ENCODE peak calls at places on chromosome 16, in nine cellular contexts. I is activated T-helper 9 cell treated with anti-CD3 and anti-CD28 coated beads, Interleukin-2, amount 50 U/mL, for 16 hours; A is T-helper 2 cell; C is neural crest cell; T is HTR-8/SVneo; O is right cardiac atrium; W is hepatic stellate cell; K is astrocyte; F is stimulated activated CD4-positive, alpha-beta T cell treated with anti-CD3 and anti-CD28 coated beads, Interleukin-15, amount 100 ng/mL, for 1 hour. B is an unnamed sample.

GRCh38 chr16:56950881-56951771 is 10.6 kb upstream of the CETP start:
- DNase-seq in T (peak), A (peak), K (no peak), O (peak), I (peak), W (peak), F (peak), C (peak), B (peak)

GRCh38 chr16:9092282-9092962 is 978 bp downstream of the HAPSTR1 start:
- DNase-seq in I (peak), C (peak), F (peak), T (no peak), A (peak), O (peak), K (no peak), W (no peak), B (no peak)

GRCh38 chr16:85754403-85754802 is 3.5 kb upstream of the C16orf74 start:
- DNase-seq in I (no peak), O (no peak), F (no peak), K (no peak), T (no peak), W (no peak), C (no peak), A (no peak), B (no peak)

GRCh38 chr16:22189473-22190168 is 16.5 kb upstream of the EEF2K start:
- DNase-seq in T (no peak), C (no peak), O (peak), F (peak), A (peak), K (no peak), W (no peak), I (peak), B (no peak)

GRCh38 chr16:29943846-29944669 is 17.8 kb upstream of the TMEM219 start:
- DNase-seq in K (peak), F (no peak), W (peak), O (no peak), T (peak), I (no peak), C (no peak), A (no peak), B (peak)

GRCh38 chr16:11547517-11547916 is 39.2 kb downstream of the LITAF start:
- DNase-seq in C (no peak), W (no peak), K (no peak), A (no peak), I (no peak), F (no peak), O (peak), T (no peak), B (no peak)

GRCh38 chr16:47644166-47644565 is 183.0 kb downstream of the PHKB start:
- DNase-seq in I (no peak), A (no peak), W (peak), C (no peak), O (peak), T (no peak), K (peak), F (no peak), B (no peak)

GRCh38 chr16:18931756-18932155 is 5.5 kb upstream of the SMG1 start:
- DNase-seq in F (no peak), A (no peak), I (no peak), C (no peak), T (no peak), W (no peak), K (no peak), O (no peak), B (no peak)

GRCh38 chr16:4450921-4451619 is 23.4 kb downstream of the NMRAL1 start:
- DNase-seq in F (no peak), A (no peak), I (no peak), O (no peak), C (no peak), W (no peak), K (no peak), T (no peak), B (no peak)

GRCh38 chr16:3655030-3655790 is 719 bp downstream of the DNASE1 start:
- DNase-seq in W (no peak), I (no peak), C (no peak), K (no peak), F (no peak), O (no peak), A (no peak), T (no peak), B (no peak)

GRCh38 chr16:75193730-75194444 is 13.1 kb downstream of the CTRB2 start:
- DNase-seq in A (no peak), I (no peak), O (no peak), K (no peak), F (no peak), W (no peak), C (no peak), T (no peak), B (no peak)

GRCh38 chr16:27311449-27311831 is 2.3 kb upstream of the IL4R start:
- DNase-seq in T (no peak), O (no peak), F (no peak), I (no peak), C (no peak), A (no peak), K (peak), W (no peak), B (no peak)

B was measured in HuH-7.